ENCODE peak calls at places on chromosome 5, in eight cellular contexts. One of them, this sample, is unnamed.

GRCh38 chr5:87650284-87650683 is 237.6 kb upstream of the CCNH start:
- DNase-seq in astrocyte of the spinal cord: peak
- DNase-seq in ovary: no peak
- DNase-seq in PC-3: peak
- DNase-seq in fibroblast of the aortic adventitia: no peak
- DNase-seq in sigmoid colon: no peak
- DNase-seq in fibroblast of lung: no peak
- DNase-seq in ascending aorta: no peak
- DNase-seq in this sample: peak

GRCh38 chr5:63687854-63688253 is 274.4 kb downstream of the HTR1A start:
- DNase-seq in ascending aorta: no peak
- DNase-seq in ovary: no peak
- DNase-seq in PC-3: no peak
- DNase-seq in astrocyte of the spinal cord: no peak
- DNase-seq in fibroblast of the aortic adventitia: no peak
- DNase-seq in fibroblast of lung: no peak
- DNase-seq in sigmoid colon: no peak
- DNase-seq in this sample: no peak

GRCh38 chr5:109485030-109485429 is 75.3 kb upstream of the PJA2 start:
- DNase-seq in PC-3: no peak
- DNase-seq in fibroblast of the aortic adventitia: peak
- DNase-seq in ovary: no peak
- DNase-seq in astrocyte of the spinal cord: peak
- DNase-seq in sigmoid colon: peak
- DNase-seq in fibroblast of lung: peak
- DNase-seq in ascending aorta: peak
- DNase-seq in this sample: peak

GRCh38 chr5:100709771-100710170 is 174.6 kb downstream of the FAM174A start:
- DNase-seq in sigmoid colon: no peak
- DNase-seq in PC-3: no peak
- DNase-seq in fibroblast of lung: no peak
- DNase-seq in ascending aorta: no peak
- DNase-seq in astrocyte of the spinal cord: no peak
- DNase-seq in fibroblast of the aortic adventitia: no peak
- DNase-seq in ovary: no peak
- DNase-seq in this sample: no peak

GRCh38 chr5:141843156-141843927 is 34.9 kb downstream of the PCDH1 start:
- DNase-seq in fibroblast of the aortic adventitia: peak
- DNase-seq in fibroblast of lung: no peak
- DNase-seq in ovary: no peak
- DNase-seq in astrocyte of the spinal cord: no peak
- DNase-seq in PC-3: no peak
- DNase-seq in ascending aorta: no peak
- DNase-seq in sigmoid colon: no peak
- DNase-seq in this sample: peak

GRCh38 chr5:124755565-124755964 is 9.1 kb upstream of the ZNF608 start:
- DNase-seq in ascending aorta: no peak
- DNase-seq in sigmoid colon: no peak
- DNase-seq in ovary: peak
- DNase-seq in fibroblast of lung: peak
- DNase-seq in fibroblast of the aortic adventitia: no peak
- DNase-seq in astrocyte of the spinal cord: no peak
- DNase-seq in PC-3: no peak
- DNase-seq in this sample: no peak

GRCh38 chr5:6686916-6687409 is 26.3 kb upstream of the TENT4A start:
- DNase-seq in sigmoid colon: no peak
- DNase-seq in astrocyte of the spinal cord: peak
- DNase-seq in PC-3: peak
- DNase-seq in ovary: no peak
- DNase-seq in fibroblast of the aortic adventitia: peak
- DNase-seq in ascending aorta: no peak
- DNase-seq in fibroblast of lung: peak
- DNase-seq in this sample: peak

GRCh38 chr5:52786937-52787599 is 648 bp upstream of the ITGA1 start:
- DNase-seq in PC-3: no peak
- DNase-seq in sigmoid colon: peak
- DNase-seq in ovary: no peak
- DNase-seq in ascending aorta: peak
- DNase-seq in astrocyte of the spinal cord: peak
- DNase-seq in fibroblast of lung: no peak
- DNase-seq in fibroblast of the aortic adventitia: peak
- DNase-seq in this sample: peak

GRCh38 chr5:72835633-72836032 is 19.2 kb downstream of the TNPO1 start:
- DNase-seq in ovary: no peak
- DNase-seq in ascending aorta: no peak
- DNase-seq in PC-3: no peak
- DNase-seq in astrocyte of the spinal cord: no peak
- DNase-seq in sigmoid colon: no peak
- DNase-seq in fibroblast of the aortic adventitia: no peak
- DNase-seq in fibroblast of lung: no peak
- DNase-seq in this sample: no peak

GRCh38 chr5:95993261-95993660 is 31.6 kb upstream of the ELL2 start:
- DNase-seq in astrocyte of the spinal cord: no peak
- DNase-seq in ascending aorta: no peak
- DNase-seq in PC-3: no peak
- DNase-seq in fibroblast of the aortic adventitia: peak
- DNase-seq in ovary: no peak
- DNase-seq in fibroblast of lung: no peak
- DNase-seq in sigmoid colon: no peak
- DNase-seq in this sample: no peak

GRCh38 chr5:62587737-62588136 is 9.1 kb downstream of the LRRC70 start:
- DNase-seq in astrocyte of the spinal cord: no peak
- DNase-seq in PC-3: no peak
- DNase-seq in sigmoid colon: no peak
- DNase-seq in ovary: no peak
- DNase-seq in fibroblast of the aortic adventitia: peak
- DNase-seq in ascending aorta: no peak
- DNase-seq in fibroblast of lung: peak
- DNase-seq in this sample: no peak

GRCh38 chr5:31357038-31357437 is 163.6 kb downstream of the CDH6 start:
- DNase-seq in ovary: no peak
- DNase-seq in astrocyte of the spinal cord: no peak
- DNase-seq in PC-3: no peak
- DNase-seq in sigmoid colon: no peak
- DNase-seq in ascending aorta: no peak
- DNase-seq in fibroblast of lung: no peak
- DNase-seq in fibroblast of the aortic adventitia: no peak
- DNase-seq in this sample: no peak

GRCh38 chr5:141039517-141039916 is 11.7 kb upstream of the PCDHB1 start:
- DNase-seq in PC-3: peak
- DNase-seq in fibroblast of lung: no peak
- DNase-seq in ascending aorta: no peak
- DNase-seq in ovary: no peak
- DNase-seq in astrocyte of the spinal cord: no peak
- DNase-seq in sigmoid colon: no peak
- DNase-seq in fibroblast of the aortic adventitia: no peak
- DNase-seq in this sample: no peak

GRCh38 chr5:75089137-75089536 is 36.8 kb upstream of the GCNT4 start:
- DNase-seq in PC-3: peak
- DNase-seq in ovary: no peak
- DNase-seq in ascending aorta: no peak
- DNase-seq in fibroblast of the aortic adventitia: no peak
- DNase-seq in sigmoid colon: no peak
- DNase-seq in astrocyte of the spinal cord: no peak
- DNase-seq in fibroblast of lung: no peak
- DNase-seq in this sample: peak

GRCh38 chr5:65506961-65507360 is 25.2 kb upstream of the ADAMTS6 start:
- DNase-seq in ascending aorta: no peak
- DNase-seq in sigmoid colon: no peak
- DNase-seq in fibroblast of lung: peak
- DNase-seq in astrocyte of the spinal cord: peak
- DNase-seq in ovary: no peak
- DNase-seq in fibroblast of the aortic adventitia: peak
- DNase-seq in PC-3: no peak
- DNase-seq in this sample: no peak

GRCh38 chr5:67355135-67355729 is 158.6 kb upstream of the CD180 start:
- DNase-seq in ovary: no peak
- DNase-seq in ascending aorta: no peak
- DNase-seq in fibroblast of the aortic adventitia: no peak
- DNase-seq in astrocyte of the spinal cord: no peak
- DNase-seq in sigmoid colon: no peak
- DNase-seq in fibroblast of lung: no peak
- DNase-seq in PC-3: no peak
- DNase-seq in this sample: no peak

GRCh38 chr5:88583471-88583870 is 299.5 kb downstream of the MEF2C start:
- DNase-seq in ovary: no peak
- DNase-seq in sigmoid colon: no peak
- DNase-seq in fibroblast of the aortic adventitia: no peak
- DNase-seq in PC-3: no peak
- DNase-seq in ascending aorta: no peak
- DNase-seq in fibroblast of lung: no peak
- DNase-seq in astrocyte of the spinal cord: no peak
- DNase-seq in this sample: no peak

GRCh38 chr5:80653497-80653896 is 955 bp upstream of the MSH3 start:
- DNase-seq in ovary: no peak
- DNase-seq in ascending aorta: no peak
- DNase-seq in astrocyte of the spinal cord: no peak
- DNase-seq in PC-3: no peak
- DNase-seq in fibroblast of lung: no peak
- DNase-seq in sigmoid colon: no peak
- DNase-seq in fibroblast of the aortic adventitia: no peak
- DNase-seq in this sample: no peak

GRCh38 chr5:80655231-80655784 is 525 bp upstream of the DHFR start:
- DNase-seq in PC-3: peak
- DNase-seq in ovary: no peak
- DNase-seq in fibroblast of lung: peak
- DNase-seq in astrocyte of the spinal cord: no peak
- DNase-seq in sigmoid colon: no peak
- DNase-seq in ascending aorta: no peak
- DNase-seq in fibroblast of the aortic adventitia: peak
- DNase-seq in this sample: peak

GRCh38 chr5:80654054-80654390 is 430 bp upstream of the MSH3 start:
- DNase-seq in ovary: no peak
- DNase-seq in sigmoid colon: no peak
- DNase-seq in fibroblast of the aortic adventitia: no peak
- DNase-seq in fibroblast of lung: no peak
- DNase-seq in PC-3: peak
- DNase-seq in ascending aorta: no peak
- DNase-seq in astrocyte of the spinal cord: no peak
- DNase-seq in this sample: no peak

GRCh38 chr5:80656425-80656824 is 1.6 kb upstream of the DHFR start:
- DNase-seq in ovary: no peak
- DNase-seq in sigmoid colon: no peak
- DNase-seq in PC-3: no peak
- DNase-seq in fibroblast of lung: no peak
- DNase-seq in fibroblast of the aortic adventitia: no peak
- DNase-seq in astrocyte of the spinal cord: no peak
- DNase-seq in ascending aorta: no peak
- DNase-seq in this sample: no peak

GRCh38 chr5:80654391-80655230 is at the start of the genes DHFR and MSH3:
- DNase-seq in astrocyte of the spinal cord: peak
- DNase-seq in fibroblast of lung: peak
- DNase-seq in PC-3: peak
- DNase-seq in ovary: peak
- DNase-seq in sigmoid colon: peak
- DNase-seq in fibroblast of the aortic adventitia: peak
- DNase-seq in ascending aorta: peak
- DNase-seq in this sample: peak
- H3K4me3 ChIP-seq in astrocyte of the spinal cord: peak
- H3K4me3 ChIP-seq in fibroblast of lung: peak
- H3K4me3 ChIP-seq in PC-3: peak
- H3K4me3 ChIP-seq in ovary: peak
- H3K4me3 ChIP-seq in sigmoid colon: peak
- H3K4me3 ChIP-seq in fibroblast of the aortic adventitia: peak
- H3K4me3 ChIP-seq in ascending aorta: peak
- H3K4me3 ChIP-seq in this sample: peak

GRCh38 chr5:2852446-2852845 is 101.0 kb upstream of the IRX2 start:
- DNase-seq in astrocyte of the spinal cord: no peak
- DNase-seq in ovary: no peak
- DNase-seq in fibroblast of the aortic adventitia: no peak
- DNase-seq in ascending aorta: no peak
- DNase-seq in fibroblast of lung: no peak
- DNase-seq in PC-3: no peak
- DNase-seq in sigmoid colon: no peak
- DNase-seq in this sample: no peak

GRCh38 chr5:2851895-2852294 is 100.4 kb upstream of the IRX2 start:
- DNase-seq in PC-3: no peak
- DNase-seq in ascending aorta: no peak
- DNase-seq in astrocyte of the spinal cord: no peak
- DNase-seq in fibroblast of lung: no peak
- DNase-seq in ovary: no peak
- DNase-seq in sigmoid colon: no peak
- DNase-seq in fibroblast of the aortic adventitia: no peak
- DNase-seq in this sample: no peak

GRCh38 chr5:2847608-2848007 is 96.1 kb upstream of the IRX2 start:
- DNase-seq in fibroblast of lung: no peak
- DNase-seq in fibroblast of the aortic adventitia: no peak
- DNase-seq in astrocyte of the spinal cord: no peak
- DNase-seq in sigmoid colon: no peak
- DNase-seq in ascending aorta: no peak
- DNase-seq in PC-3: no peak
- DNase-seq in ovary: no peak
- DNase-seq in this sample: peak

GRCh38 chr5:2849429-2849828 is 98.0 kb upstream of the IRX2 start:
- DNase-seq in ovary: no peak
- DNase-seq in astrocyte of the spinal cord: no peak
- DNase-seq in fibroblast of lung: no peak
- DNase-seq in fibroblast of the aortic adventitia: no peak
- DNase-seq in sigmoid colon: no peak
- DNase-seq in ascending aorta: no peak
- DNase-seq in PC-3: no peak
- DNase-seq in this sample: no peak

GRCh38 chr5:2848634-2849033 is 97.2 kb upstream of the IRX2 start:
- DNase-seq in sigmoid colon: no peak
- DNase-seq in ovary: no peak
- DNase-seq in ascending aorta: no peak
- DNase-seq in fibroblast of the aortic adventitia: no peak
- DNase-seq in PC-3: peak
- DNase-seq in astrocyte of the spinal cord: no peak
- DNase-seq in fibroblast of lung: no peak
- DNase-seq in this sample: peak
- TF ChIP-seq CTCF in sigmoid colon: no peak
- TF ChIP-seq CTCF in ovary: no peak
- TF ChIP-seq CTCF in ascending aorta: no peak
- TF ChIP-seq CTCF in fibroblast of the aortic adventitia: no peak
- TF ChIP-seq CTCF in PC-3: peak
- TF ChIP-seq CTCF in astrocyte of the spinal cord: no peak
- TF ChIP-seq CTCF in fibroblast of lung: no peak
- TF ChIP-seq CTCF in this sample: peak

GRCh38 chr5:111532873-111533272 is 20.5 kb upstream of the STARD4 start:
- DNase-seq in fibroblast of lung: no peak
- DNase-seq in PC-3: no peak
- DNase-seq in astrocyte of the spinal cord: no peak
- DNase-seq in fibroblast of the aortic adventitia: peak
- DNase-seq in ovary: no peak
- DNase-seq in ascending aorta: no peak
- DNase-seq in sigmoid colon: no peak
- DNase-seq in this sample: no peak

GRCh38 chr5:111535879-111536549 is 23.7 kb upstream of the STARD4 start:
- DNase-seq in sigmoid colon: no peak
- DNase-seq in PC-3: no peak
- DNase-seq in ascending aorta: no peak
- DNase-seq in fibroblast of the aortic adventitia: no peak
- DNase-seq in astrocyte of the spinal cord: no peak
- DNase-seq in ovary: no peak
- DNase-seq in fibroblast of lung: no peak
- DNase-seq in this sample: no peak

GRCh38 chr5:111530298-111530740 is 18.0 kb upstream of the STARD4 start:
- DNase-seq in fibroblast of the aortic adventitia: no peak
- DNase-seq in astrocyte of the spinal cord: peak
- DNase-seq in sigmoid colon: peak
- DNase-seq in fibroblast of lung: no peak
- DNase-seq in ovary: no peak
- DNase-seq in PC-3: peak
- DNase-seq in ascending aorta: peak
- DNase-seq in this sample: peak
- H3K4me3 ChIP-seq in fibroblast of the aortic adventitia: no peak
- H3K4me3 ChIP-seq in astrocyte of the spinal cord: no peak
- H3K4me3 ChIP-seq in sigmoid colon: no peak
- H3K4me3 ChIP-seq in fibroblast of lung: no peak
- H3K4me3 ChIP-seq in ovary: no peak
- H3K4me3 ChIP-seq in PC-3: no peak
- H3K4me3 ChIP-seq in ascending aorta: no peak
- H3K4me3 ChIP-seq in this sample: no peak

GRCh38 chr5:132103380-132103951 is 29.9 kb downstream of the CSF2 start:
- DNase-seq in fibroblast of the aortic adventitia: peak
- DNase-seq in astrocyte of the spinal cord: peak
- DNase-seq in ascending aorta: peak
- DNase-seq in PC-3: peak
- DNase-seq in fibroblast of lung: peak
- DNase-seq in sigmoid colon: peak
- DNase-seq in ovary: peak
- DNase-seq in this sample: peak
- TF ChIP-seq CTCF in fibroblast of the aortic adventitia: peak
- TF ChIP-seq CTCF in astrocyte of the spinal cord: no peak
- TF ChIP-seq CTCF in ascending aorta: no peak
- TF ChIP-seq CTCF in PC-3: no peak
- TF ChIP-seq CTCF in fibroblast of lung: peak
- TF ChIP-seq CTCF in sigmoid colon: no peak
- TF ChIP-seq CTCF in ovary: no peak
- TF ChIP-seq CTCF in this sample: no peak

This sample was measured in epithelial cell of esophagus.